ENCODE peak calls at places on chromosomes 11 and 22, in six cellular contexts. X is GM12891, T is H1, B is GM12878, U is K562, M is HepG2. K is an unnamed sample.

GRCh38 chr22:23709107-23709506 is 18.3 kb downstream of the RGL4 start:
- DNase-seq in X (no peak), T (no peak), B (no peak), U (no peak), M (no peak), K (no peak)

GRCh38 chr22:30763815-30764686 is 69.4 kb downstream of the OSBP2 start:
- DNase-seq in X (peak; percentile 42), T (peak; percentile 21), B (no peak), U (peak; percentile 75), M (peak; percentile 70), K (no peak)

GRCh38 chr22:20510811-20511577 is 3.6 kb downstream of the MED15 start:
- DNase-seq in X (no peak), T (no peak), B (no peak), U (no peak), M (no peak), K (no peak)

GRCh38 chr11:11836676-11837231 is 5.0 kb upstream of the USP47 start:
- DNase-seq in X (no peak), T (no peak), B (no peak), U (no peak), M (no peak), K (no peak)

GRCh38 chr11:46373787-46374740 is 7.4 kb upstream of the MDK start:
- DNase-seq in X (no peak), T (no peak), B (no peak), U (no peak), M (no peak), K (no peak)

GRCh38 chr11:27921472-27921871 is 186.5 kb downstream of the KIF18A start:
- DNase-seq in X (no peak), T (no peak), B (no peak), U (no peak), M (no peak), K (no peak)

GRCh38 chr11:26377619-26378018 is 45.7 kb downstream of the ANO3 start:
- DNase-seq in X (no peak), T (no peak), B (no peak), U (no peak), M (no peak), K (no peak)

GRCh38 chr11:17407575-17407974 is 19.1 kb upstream of the KCNJ11 start:
- DNase-seq in X (no peak), T (no peak), B (no peak), U (no peak), M (no peak), K (no peak)

GRCh38 chr11:79546366-79546765 is 105.5 kb upstream of the TENM4 start:
- DNase-seq in X (no peak), T (no peak), B (no peak), U (no peak), M (no peak), K (no peak)

GRCh38 chr11:18698341-18699268 is at the start of gene TMEM86A:
- DNase-seq in X (peak; percentile 92), T (no peak), B (no peak), U (peak; percentile 90), M (peak; percentile 70), K (peak; percentile 87)

GRCh38 chr11:60125962-60126585 is 37.6 kb downstream of the MS4A2 start:
- DNase-seq in X (no peak), T (no peak), B (no peak), U (no peak), M (peak; percentile 43), K (no peak)

GRCh38 chr22:44707752-44708151 is 5.7 kb downstream of the PRR5 start:
- DNase-seq in X (no peak), T (no peak), B (no peak), U (no peak), M (no peak), K (no peak)

GRCh38 chr11:109794501-109794900 is 298.7 kb upstream of the ZC3H12C start:
- DNase-seq in X (no peak), T (no peak), B (no peak), U (no peak), M (no peak), K (no peak)

GRCh38 chr11:67429722-67430121 is 1.4 kb downstream of the RPS6KB2 start:
- DNase-seq in X (no peak), T (no peak), B (no peak), U (no peak), M (no peak), K (no peak)

GRCh38 chr11:19794161-19794560 is 81.5 kb downstream of the NAV2 start:
- DNase-seq in X (no peak), T (no peak), B (no peak), U (no peak), M (no peak), K (no peak)

GRCh38 chr22:33476206-33476605 is 418.0 kb upstream of the SYN3 start:
- DNase-seq in X (no peak), T (no peak), B (no peak), U (no peak), M (peak; percentile 58), K (no peak)
- TF ChIP-seq TAF1 in X (no peak), T (no peak), B (no peak), U (no peak), M (no peak), K (no peak)

DNA sequence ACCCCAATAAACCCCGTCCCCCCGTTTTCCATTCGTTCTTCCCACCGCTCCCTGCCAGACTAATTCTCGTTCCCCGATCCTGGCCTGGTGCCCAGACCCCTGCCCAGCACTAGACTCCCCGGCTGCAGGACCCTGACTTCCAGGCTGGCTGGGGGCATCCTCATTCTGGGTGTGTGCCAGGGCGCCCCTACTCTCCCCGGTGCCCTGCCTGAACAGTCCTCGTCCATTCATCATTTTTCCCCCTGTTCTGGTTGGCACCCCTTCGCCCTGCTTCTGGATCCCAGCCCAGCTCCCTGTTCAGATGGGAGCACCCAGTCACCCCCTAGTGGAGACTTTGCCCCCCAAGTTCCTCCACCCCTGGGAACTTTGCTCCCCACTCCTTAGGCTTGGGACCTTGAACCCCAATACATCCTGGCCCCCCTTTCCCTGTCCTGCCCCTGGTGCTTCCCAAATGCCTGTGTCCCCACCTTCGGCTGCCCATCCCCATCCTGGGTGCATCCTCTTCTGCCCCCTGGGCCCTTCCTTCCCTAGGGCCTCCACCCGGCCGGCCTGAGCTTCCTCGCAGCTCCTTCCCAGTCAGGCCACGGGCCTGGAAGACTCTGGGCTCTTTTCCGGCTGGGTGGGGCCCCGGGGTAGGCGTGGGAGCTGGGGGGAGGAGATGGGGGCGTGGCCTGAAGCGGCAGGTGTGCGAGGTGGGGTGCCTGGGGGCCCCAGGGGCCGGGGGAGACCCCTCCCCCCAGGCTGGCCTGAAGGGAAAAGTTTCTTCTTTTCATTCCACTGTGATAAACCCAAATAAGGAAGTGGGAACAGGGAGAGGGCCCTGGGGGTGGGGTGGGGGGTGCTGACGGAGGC is 882 bp downstream of the PLCB3 start:
- DNase-seq in X (no peak), T (no peak), B (no peak), U (peak; percentile 80), M (no peak), K (peak; percentile 69)
- TF ChIP-seq POLR2A in X (no peak), T (no peak), B (no peak), U (peak; percentile 76), M (no peak), K (no peak)

DNA sequence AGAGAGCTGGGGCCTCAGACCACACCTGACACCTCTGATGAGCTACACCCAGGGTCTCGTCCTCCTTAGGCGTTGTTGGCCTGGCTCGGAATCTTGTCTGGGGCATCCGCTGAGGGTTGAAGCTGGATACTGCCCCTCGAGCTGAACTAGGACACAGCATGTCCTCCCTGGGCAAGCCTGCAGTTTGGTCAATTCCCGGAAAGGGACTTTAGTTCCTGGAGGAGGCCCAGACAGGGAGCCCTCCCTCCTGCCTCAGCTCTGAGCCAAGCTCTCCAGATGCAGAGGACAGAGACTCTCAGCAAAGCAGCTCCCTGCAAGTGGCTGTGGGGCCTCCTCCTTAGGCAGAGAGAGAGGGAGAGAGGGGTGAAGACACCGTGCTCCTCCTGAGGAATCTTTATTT is 4.9 kb downstream of the APOL3 start:
- DNase-seq in X (no peak), T (no peak), B (no peak), U (peak; percentile 48), M (peak; percentile 35), K (no peak)
- TF ChIP-seq POLR2AphosphoS5 in X (no peak), T (no peak), B (no peak), U (no peak), M (peak; percentile 56), K (no peak)

GRCh38 chr11:130181295-130182272 is 22.0 kb downstream of the ST14 start:
- DNase-seq in X (no peak), T (no peak), B (no peak), U (no peak), M (peak; percentile 99), K (no peak)
- TF ChIP-seq TAF1 in X (no peak), T (no peak), B (no peak), U (no peak), M (peak; percentile 74), K (no peak)

GRCh38 chr22:43343262-43343988 is at the start of gene SCUBE1:
- DNase-seq in X (peak; percentile 81), T (no peak), B (no peak), U (peak; percentile 50), M (no peak), K (peak; percentile 50)
- TF ChIP-seq POLR2A in X (no peak), T (no peak), B (no peak), U (no peak), M (no peak), K (no peak)

GRCh38 chr11:83092488-83093384 is 21.0 kb upstream of the RAB30 start:
- DNase-seq in X (no peak), T (no peak), B (no peak), U (peak; percentile 19), M (peak; percentile 98), K (no peak)
- TF ChIP-seq POLR2AphosphoS5 in X (no peak), T (no peak), B (no peak), U (no peak), M (no peak), K (no peak)

GRCh38 chr11:8269636-8270035 is 6.0 kb upstream of the LMO1 start:
- DNase-seq in X (no peak), T (no peak), B (no peak), U (no peak), M (no peak), K (no peak)

GRCh38 chr11:8271106-8271886 is 7.6 kb upstream of the LMO1 start:
- DNase-seq in X (no peak), T (no peak), B (no peak), U (no peak), M (no peak), K (no peak)

GRCh38 chr11:8268530-8269461 is 5.1 kb upstream of the LMO1 start:
- DNase-seq in X (no peak), T (no peak), B (no peak), U (no peak), M (no peak), K (no peak)

GRCh38 chr11:8277691-8278090 is 14.0 kb upstream of the LMO1 start:
- DNase-seq in X (no peak), T (no peak), B (no peak), U (no peak), M (no peak), K (no peak)

DNA sequence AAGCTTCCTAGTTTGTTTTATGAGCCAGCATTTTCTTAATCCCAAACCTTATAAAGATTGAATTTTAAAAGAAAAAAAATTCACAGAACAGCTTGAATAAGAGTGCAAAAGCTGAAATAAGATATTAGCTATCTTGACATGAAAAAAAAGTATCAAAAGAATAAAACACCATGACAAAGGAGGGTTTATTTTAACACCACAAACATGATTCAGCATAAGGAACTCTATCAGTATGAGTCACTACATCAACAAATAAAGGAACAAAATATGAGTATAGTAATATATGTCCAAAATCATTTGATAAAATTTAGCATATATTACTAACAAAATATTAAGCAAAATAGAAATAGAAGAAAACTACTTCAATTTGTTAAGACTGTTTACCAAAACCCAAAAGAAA is 9.6 kb upstream of the LMO1 start:
- DNase-seq in X (no peak), T (no peak), B (no peak), U (no peak), M (no peak), K (no peak)
- TF ChIP-seq TAF1 in X (no peak), T (no peak), B (no peak), U (no peak), M (no peak), K (no peak)